ENCODE peak calls at places on chromosome 1, in ten cellular contexts. Z is NCI-H1092 treated with DMSO at 0.1 percent for 48 hours, M is ecto neural progenitor cell, I is SK-N-SH, J is ascending aorta, L is stomach, C is mesendoderm, O is tibial nerve, W is H9, G is HFFc6. N is an unnamed sample.

GRCh38 chr1:62144238-62144831 is 50.3 kb upstream of the L1TD1 start:
- DNase-seq in L (no peak), O (peak), C (peak), G (peak), I (peak), J (no peak), Z (peak), W (peak), M (peak), N (no peak)

GRCh38 chr1:57770236-57770635 is 346.4 kb upstream of the DAB1 start:
- DNase-seq in J (no peak), Z (no peak), I (no peak), C (no peak), L (no peak), O (no peak), W (no peak), M (no peak), G (no peak), N (no peak)

GRCh38 chr1:46495778-46496177 is 6.1 kb downstream of the DMBX1 start:
- DNase-seq in M (no peak), L (no peak), J (no peak), W (no peak), I (no peak), Z (no peak), C (no peak), O (no peak), G (no peak), N (no peak)

GRCh38 chr1:41122148-41122547 is 100.6 kb upstream of the SLFNL1 start:
- DNase-seq in Z (no peak), J (no peak), W (no peak), M (no peak), G (no peak), L (no peak), I (no peak), O (no peak), C (no peak), N (no peak)

GRCh38 chr1:117289316-117289715 is 77.9 kb upstream of the MAN1A2 start:
- DNase-seq in Z (no peak), O (no peak), L (no peak), C (no peak), G (no peak), M (no peak), W (no peak), J (no peak), I (no peak), N (no peak)

GRCh38 chr1:165383067-165383466 is 26.6 kb upstream of the LMX1A start:
- DNase-seq in Z (no peak), J (peak), I (no peak), M (no peak), L (no peak), C (peak), G (peak), O (peak), W (no peak), N (no peak)

GRCh38 chr1:234958066-234958701 is 170.5 kb downstream of the TOMM20 start:
- DNase-seq in C (peak), W (no peak), J (no peak), O (no peak), Z (no peak), G (no peak), L (no peak), M (peak), I (no peak), N (no peak)

GRCh38 chr1:161199506-161200119 is 759 bp upstream of the ADAMTS4 start:
- DNase-seq in C (no peak), O (no peak), Z (no peak), L (no peak), J (no peak), W (no peak), M (no peak), G (no peak), I (no peak), N (no peak)

GRCh38 chr1:59043796-59044195 is 253.1 kb upstream of the FGGY start:
- DNase-seq in O (peak), W (no peak), G (peak), J (no peak), C (peak), M (no peak), I (no peak), Z (no peak), L (no peak), N (no peak)